ENCODE peak calls at places on chromosomes 4 and X, in ten cellular contexts. G is cardiac fibroblast, O is transverse colon, M is heart right ventricle, T is fibroblast of mammary gland, V is SK-N-SH, I is epithelial cell of esophagus, P is IMR-90, X is AG04450, J is ovary. L is an unnamed sample.

GRCh38 chrX:39133971-39134370 is 332.7 kb downstream of the MID1IP1 start:
- DNase-seq in P (no peak), J (no peak), M (peak; percentile 9), X (no peak), G (no peak), T (no peak), O (peak; percentile 19), I (no peak), V (no peak), L (peak; percentile 37)

GRCh38 chr4:151304226-151304625 is 21.2 kb downstream of the SH3D19 start:
- DNase-seq in X (no peak), I (no peak), V (no peak), G (no peak), J (no peak), M (no peak), O (no peak), T (no peak), P (no peak), L (no peak)

GRCh38 chr4:9762823-9763475 is 18.5 kb upstream of the DRD5 start:
- DNase-seq in G (peak; percentile 87), J (peak; percentile 68), P (peak; percentile 55), T (peak; percentile 64), V (peak; percentile 59), I (peak; percentile 81), X (peak; percentile 3), M (no peak), O (peak; percentile 63), L (peak; percentile 56)

GRCh38 chr4:85402371-85402770 is 72.6 kb upstream of the ARHGAP24 start:
- DNase-seq in O (no peak), J (no peak), X (no peak), T (peak; percentile 95), G (peak; percentile 91), I (peak; percentile 70), V (no peak), P (peak; percentile 4), M (no peak), L (no peak)

GRCh38 chrX:102155806-102156179 is at the start of gene BEX5:
- DNase-seq in O (peak; percentile 68), J (peak; percentile 69), G (no peak), M (peak; percentile 27), T (peak; percentile 5), I (peak; percentile 54), V (peak; percentile 53), P (no peak), X (no peak), L (peak; percentile 88)

GRCh38 chr4:90786602-90787001 is 659.4 kb downstream of the CCSER1 start:
- DNase-seq in O (no peak), V (peak; percentile 3), G (no peak), I (no peak), T (no peak), P (no peak), J (no peak), X (no peak), M (no peak), L (no peak)

GRCh38 chrX:70219938-70220764 is 14.3 kb upstream of the AWAT1 start:
- DNase-seq in I (peak; percentile 84), X (no peak), O (peak; percentile 25), G (peak; percentile 23), V (no peak), M (no peak), J (peak; percentile 22), T (peak; percentile 79), P (peak; percentile 1), L (peak; percentile 35)

GRCh38 chr4:10619220-10619619 is 65.3 kb downstream of the CLNK start:
- DNase-seq in O (peak; percentile 13), G (no peak), X (no peak), V (no peak), J (no peak), P (peak; percentile 38), I (peak; percentile 62), M (no peak), T (peak; percentile 37), L (no peak)

DNA sequence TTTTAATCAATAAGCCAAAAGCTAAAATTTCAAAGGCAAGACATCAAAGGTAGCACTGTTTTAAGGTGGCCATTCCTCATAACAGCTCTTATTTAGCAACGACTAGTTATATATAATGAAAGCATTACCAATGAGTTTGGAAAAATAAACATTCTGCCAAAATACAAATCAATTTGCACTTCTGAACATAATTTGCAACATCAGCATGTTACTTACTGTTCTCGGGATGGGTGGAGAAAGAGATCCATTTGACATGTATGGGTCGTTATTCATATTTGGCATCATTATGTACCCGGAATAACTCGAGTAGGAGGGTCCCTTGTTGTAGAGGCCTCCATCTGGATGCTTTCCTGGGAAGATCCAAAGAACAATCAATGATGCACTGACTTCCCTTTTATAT is 5.4 kb downstream of the LEF1 start:
- DNase-seq in M (no peak), P (no peak), V (no peak), G (no peak), J (no peak), O (no peak), I (no peak), T (no peak), X (no peak), L (no peak)
- H3K4me3 ChIP-seq in M (peak overlapping the region; percentile 1), P (no peak overlapping the region), V (no peak overlapping the region), G (no peak overlapping the region), J (no peak overlapping the region), O (no peak overlapping the region), I (no peak overlapping the region), T (no peak overlapping the region), X (no peak overlapping the region), L (no peak overlapping the region)

GRCh38 chr4:15159477-15160019 is 157.3 kb downstream of the CPEB2 start:
- DNase-seq in M (no peak), G (peak; percentile 12), I (no peak), X (no peak), J (no peak), O (no peak), P (no peak), T (no peak), V (no peak), L (no peak)
- H3K4me3 ChIP-seq in M (no peak overlapping the region), G (no peak overlapping the region), I (no peak overlapping the region), X (no peak overlapping the region), J (no peak overlapping the region), O (no peak overlapping the region), P (no peak overlapping the region), T (no peak overlapping the region), V (no peak overlapping the region), L (no peak overlapping the region)

DNA sequence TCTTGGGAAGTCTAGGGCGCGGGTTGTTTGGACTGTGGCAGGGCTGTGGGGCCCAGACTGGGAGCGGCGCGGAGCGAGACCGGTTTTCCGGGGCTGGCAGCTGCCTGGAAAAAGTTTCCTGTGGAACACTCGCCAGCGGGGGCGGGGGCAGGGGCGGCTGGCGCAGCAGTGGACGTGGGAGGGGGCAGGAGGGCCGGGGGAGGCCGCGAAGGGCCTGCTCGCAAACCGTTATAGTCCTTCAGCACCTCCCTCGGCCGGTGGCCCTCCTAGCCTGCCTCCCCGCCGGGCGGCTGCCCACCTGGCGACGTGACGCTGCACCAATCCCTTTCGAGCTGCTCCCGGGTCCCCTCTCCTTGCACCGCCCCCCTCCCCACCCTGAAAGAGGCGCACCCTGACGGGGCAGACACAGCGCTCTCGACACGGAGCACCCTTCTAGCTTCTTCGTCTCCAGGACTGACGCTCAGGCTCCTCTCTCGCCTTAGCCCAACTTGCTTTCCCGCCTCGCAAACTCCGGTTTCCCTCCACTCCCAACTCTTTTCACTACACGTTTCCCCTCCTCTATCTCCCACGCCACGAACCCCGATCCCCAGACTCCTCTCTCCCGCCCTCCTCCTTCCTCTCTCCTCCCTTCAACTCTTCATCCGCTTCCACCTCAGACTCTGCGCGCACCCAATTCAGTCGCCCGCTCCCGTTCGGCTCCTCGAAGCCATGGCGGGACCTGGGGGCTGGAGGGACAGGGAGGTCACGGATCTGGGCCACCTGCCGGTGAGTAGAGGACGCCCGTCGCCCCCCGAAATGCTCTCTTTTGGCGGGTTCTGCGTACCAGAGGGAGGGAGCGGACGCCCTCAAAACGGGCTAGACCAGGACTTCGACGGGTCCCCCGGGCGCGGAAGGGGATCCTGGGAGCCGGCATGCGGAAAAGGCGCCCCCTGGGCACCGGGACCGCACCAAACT is at the start of gene NRK:
- DNase-seq in V (peak; percentile 27), J (peak; percentile 71), M (peak; percentile 24), T (no peak), G (peak; percentile 35), O (no peak), P (no peak), X (no peak), I (peak; percentile 0), L (no peak)
- H3K4me3 ChIP-seq in V (no peak within 1 kb of the TSS), J (peak within 1 kb of the TSS; percentile 43), M (peak within 1 kb of the TSS; percentile 37), T (peak within 1 kb of the TSS; percentile 26), G (peak within 1 kb of the TSS; percentile 43), O (no peak within 1 kb of the TSS), P (peak within 1 kb of the TSS; percentile 25), X (peak within 1 kb of the TSS; percentile 51), I (peak within 1 kb of the TSS; percentile 20), L (no peak within 1 kb of the TSS)

GRCh38 chrX:7314425-7314824 is 166.5 kb upstream of the PUDP start:
- DNase-seq in O (no peak), I (no peak), V (no peak), P (no peak), M (no peak), G (no peak), X (no peak), T (no peak), J (no peak), L (no peak)

GRCh38 chrX:7316887-7317286 is 168.9 kb upstream of the PUDP start:
- DNase-seq in X (no peak), J (no peak), M (no peak), G (no peak), I (no peak), O (no peak), P (peak; percentile 57), T (peak; percentile 62), V (no peak), L (no peak)

GRCh38 chrX:7316280-7316679 is 168.3 kb upstream of the PUDP start:
- DNase-seq in J (no peak), M (no peak), X (no peak), O (no peak), V (no peak), T (peak; percentile 51), P (no peak), I (peak; percentile 1), G (no peak), L (no peak)

GRCh38 chrX:7318661-7319060 is 170.7 kb upstream of the PUDP start:
- DNase-seq in J (no peak), V (no peak), X (no peak), G (no peak), T (no peak), P (no peak), I (peak; percentile 2), M (no peak), O (no peak), L (no peak)

DNA sequence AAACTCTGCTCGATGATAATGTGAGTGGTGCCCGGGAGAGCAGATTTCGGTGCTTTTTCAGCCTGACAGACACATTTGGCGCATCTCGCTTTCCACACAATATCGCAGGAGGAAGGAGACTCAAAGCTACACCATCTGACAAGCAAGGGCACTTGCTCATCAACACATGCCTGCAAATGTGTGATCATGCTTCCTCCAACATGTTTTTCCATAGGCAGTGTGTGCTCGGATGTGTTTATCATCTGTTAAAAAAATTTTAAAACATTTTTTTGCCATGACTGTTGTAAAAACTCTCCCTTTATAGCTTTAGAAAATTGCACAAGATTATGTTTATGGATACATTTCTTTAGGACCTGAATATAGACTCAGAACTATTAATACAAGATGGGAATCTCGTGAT is 170.3 kb upstream of the PUDP start:
- DNase-seq in T (peak; percentile 7), V (no peak), G (no peak), M (no peak), P (peak; percentile 24), J (no peak), I (no peak), O (no peak), X (no peak), L (no peak)
- H3K4me3 ChIP-seq in T (no peak overlapping the region), V (no peak overlapping the region), G (no peak overlapping the region), M (no peak overlapping the region), P (no peak overlapping the region), J (no peak overlapping the region), I (no peak overlapping the region), O (no peak overlapping the region), X (no peak overlapping the region), L (no peak overlapping the region)

L was measured in body of pancreas.